ENCODE peak calls at places on chromosomes 13 and 19, in four cellular contexts. One of them, this sample, is unnamed.

GRCh38 chr19:10918359-10918758 is 10.1 kb downstream of the YIPF2 start:
- DNase-seq in RWPE1: no peak
- DNase-seq in CD8-positive, alpha-beta T cell: no peak
- DNase-seq in naive thymus-derived CD4-positive, alpha-beta T cell: no peak
- DNase-seq in this sample: no peak

GRCh38 chr19:45306522-45307027 is 16.1 kb downstream of the CKM start:
- DNase-seq in RWPE1: no peak
- DNase-seq in CD8-positive, alpha-beta T cell: no peak
- DNase-seq in naive thymus-derived CD4-positive, alpha-beta T cell: no peak
- DNase-seq in this sample: no peak

GRCh38 chr19:42540071-42540553 is 11.8 kb upstream of the CEACAM1 start:
- DNase-seq in RWPE1: no peak
- DNase-seq in CD8-positive, alpha-beta T cell: peak
- DNase-seq in naive thymus-derived CD4-positive, alpha-beta T cell: no peak
- DNase-seq in this sample: no peak

GRCh38 chr13:113916330-113916815 is 52.5 kb upstream of the GAS6 start:
- DNase-seq in RWPE1: peak
- DNase-seq in CD8-positive, alpha-beta T cell: peak
- DNase-seq in naive thymus-derived CD4-positive, alpha-beta T cell: no peak
- DNase-seq in this sample: no peak

GRCh38 chr13:23842406-23842805 is 46.8 kb downstream of the MIPEP start:
- DNase-seq in RWPE1: no peak
- DNase-seq in CD8-positive, alpha-beta T cell: no peak
- DNase-seq in naive thymus-derived CD4-positive, alpha-beta T cell: no peak
- DNase-seq in this sample: no peak

GRCh38 chr19:45168767-45169351 is 8.1 kb upstream of the NKPD1 start:
- DNase-seq in RWPE1: no peak
- DNase-seq in CD8-positive, alpha-beta T cell: no peak
- DNase-seq in naive thymus-derived CD4-positive, alpha-beta T cell: no peak
- DNase-seq in this sample: no peak

GRCh38 chr13:80524447-80525215 is 183.7 kb upstream of the SPRY2 start:
- DNase-seq in RWPE1: peak
- DNase-seq in CD8-positive, alpha-beta T cell: no peak
- DNase-seq in naive thymus-derived CD4-positive, alpha-beta T cell: no peak
- DNase-seq in this sample: no peak

GRCh38 chr19:32406161-32407003 is 812 bp downstream of the DPY19L3 start:
- DNase-seq in RWPE1: no peak
- DNase-seq in CD8-positive, alpha-beta T cell: no peak
- DNase-seq in naive thymus-derived CD4-positive, alpha-beta T cell: no peak
- DNase-seq in this sample: no peak

GRCh38 chr13:99055286-99056073 is 77.6 kb upstream of the DOCK9 start:
- DNase-seq in RWPE1: no peak
- DNase-seq in CD8-positive, alpha-beta T cell: peak
- DNase-seq in naive thymus-derived CD4-positive, alpha-beta T cell: no peak
- DNase-seq in this sample: no peak
- H3K27ac ChIP-seq in RWPE1: peak
- H3K27ac ChIP-seq in CD8-positive, alpha-beta T cell: no peak
- H3K27ac ChIP-seq in naive thymus-derived CD4-positive, alpha-beta T cell: peak
- H3K27ac ChIP-seq in this sample: no peak

GRCh38 chr13:77274126-77274525 is 52.8 kb downstream of the MYCBP2 start:
- DNase-seq in RWPE1: no peak
- DNase-seq in CD8-positive, alpha-beta T cell: no peak
- DNase-seq in naive thymus-derived CD4-positive, alpha-beta T cell: no peak
- DNase-seq in this sample: no peak
- H3K27ac ChIP-seq in RWPE1: no peak
- H3K27ac ChIP-seq in CD8-positive, alpha-beta T cell: no peak
- H3K27ac ChIP-seq in naive thymus-derived CD4-positive, alpha-beta T cell: no peak
- H3K27ac ChIP-seq in this sample: no peak

DNA sequence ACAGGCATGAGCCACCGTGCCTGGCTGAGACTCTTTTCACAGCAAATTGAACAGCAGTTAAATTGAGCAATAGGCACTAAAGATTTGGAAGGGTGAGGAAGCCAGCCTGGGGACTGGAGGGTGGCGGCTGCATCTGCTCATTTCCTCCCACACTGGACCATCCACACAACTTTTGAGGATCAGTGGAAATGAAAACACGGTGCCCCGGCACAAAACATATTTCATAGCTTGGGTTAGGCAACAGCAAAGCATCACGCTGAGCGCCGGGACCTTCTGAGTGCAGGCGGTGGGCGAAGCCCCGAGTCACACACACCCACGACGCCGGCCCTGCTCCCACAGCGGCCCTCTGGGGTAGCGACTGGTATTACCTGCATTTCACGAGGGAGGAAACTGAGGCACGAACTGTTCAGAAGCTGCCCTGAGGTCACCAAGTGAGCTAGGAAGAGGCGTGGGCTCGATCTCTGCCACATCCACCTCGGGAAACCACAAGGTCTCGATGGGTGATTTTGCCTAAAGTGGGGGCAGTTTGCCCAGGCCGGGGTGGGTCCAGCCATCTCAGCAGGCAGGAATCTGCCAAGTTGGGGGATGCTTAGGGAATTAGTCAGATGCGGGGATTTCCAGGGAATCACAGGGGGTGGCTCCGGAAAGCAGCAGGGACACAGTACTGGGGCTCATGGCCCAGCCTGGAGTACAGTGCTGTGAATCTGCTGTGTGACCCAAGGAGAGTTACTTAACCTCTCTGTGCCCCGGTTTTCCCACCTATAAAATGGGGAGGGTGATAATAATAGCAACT is 3.5 kb upstream of the SBNO2 start:
- DNase-seq in RWPE1: peak
- DNase-seq in CD8-positive, alpha-beta T cell: no peak
- DNase-seq in naive thymus-derived CD4-positive, alpha-beta T cell: no peak
- DNase-seq in this sample: no peak
- H3K27ac ChIP-seq in RWPE1: peak
- H3K27ac ChIP-seq in CD8-positive, alpha-beta T cell: no peak
- H3K27ac ChIP-seq in naive thymus-derived CD4-positive, alpha-beta T cell: no peak
- H3K27ac ChIP-seq in this sample: no peak

GRCh38 chr19:31332096-31332495 is 17.1 kb downstream of the TSHZ3 start:
- DNase-seq in RWPE1: no peak
- DNase-seq in CD8-positive, alpha-beta T cell: no peak
- DNase-seq in naive thymus-derived CD4-positive, alpha-beta T cell: no peak
- DNase-seq in this sample: no peak
- H3K27ac ChIP-seq in RWPE1: no peak
- H3K27ac ChIP-seq in CD8-positive, alpha-beta T cell: no peak
- H3K27ac ChIP-seq in naive thymus-derived CD4-positive, alpha-beta T cell: no peak
- H3K27ac ChIP-seq in this sample: no peak